ENCODE peak calls at places on chromosome 21, in five cellular contexts. N is stimulated activated CD4-positive, alpha-beta T cell treated with anti-CD3 and anti-CD28 coated beads, TNF-alpha, amount 100 ng/mL, for 4 hours; W is T-cell; D is epithelial cell of prostate; I is NCI-H1694 treated with DMSO at 0.1 percent for 48 hours. B is an unnamed sample.

GRCh38 chr21:19900149-19900548 is 1098.1 kb upstream of the NCAM2 start:
- DNase-seq in I (no peak), W (no peak), D (no peak), N (no peak), B (no peak)

GRCh38 chr21:23020969-23021368 is 2022.8 kb downstream of the NCAM2 start:
- DNase-seq in W (no peak), I (no peak), D (no peak), N (no peak), B (no peak)

GRCh38 chr21:44885615-44886014 is 12.1 kb upstream of the PTTG1IP start:
- DNase-seq in W (no peak), D (no peak), I (no peak), N (no peak), B (no peak)

GRCh38 chr21:27036736-27037301 is 69.9 kb upstream of the ADAMTS5 start:
- DNase-seq in I (peak), N (no peak), W (no peak), D (no peak), B (no peak)

GRCh38 chr21:46661211-46661625 is 25.7 kb downstream of the PRMT2 start:
- DNase-seq in I (no peak), D (no peak), N (no peak), W (peak), B (no peak)

GRCh38 chr21:43608225-43608624 is 51.1 kb downstream of the HSF2BP start:
- DNase-seq in W (no peak), I (no peak), D (peak), N (no peak), B (no peak)

GRCh38 chr21:17613242-17613676 is 558 bp upstream of the BTG3 start:
- DNase-seq in N (no peak), W (peak), D (no peak), I (no peak), B (no peak)

GRCh38 chr21:45972716-45973474 is 8.7 kb upstream of the COL6A1 start:
- DNase-seq in W (no peak), D (no peak), I (peak), N (no peak), B (no peak)

GRCh38 chr21:36707763-36708511 is 9.0 kb downstream of the SIM2 start:
- DNase-seq in N (no peak), W (no peak), D (no peak), I (no peak), B (no peak)

GRCh38 chr21:46124926-46125845 is 27.3 kb downstream of the COL6A2 start:
- DNase-seq in N (no peak), I (no peak), D (no peak), W (no peak), B (no peak)

GRCh38 chr21:26964379-26964778 is 2.5 kb downstream of the ADAMTS5 start:
- DNase-seq in W (no peak), I (no peak), D (no peak), N (no peak), B (no peak)

GRCh38 chr21:26943916-26944315 is 23.0 kb downstream of the ADAMTS5 start:
- DNase-seq in W (no peak), I (no peak), N (no peak), D (no peak), B (no peak)

GRCh38 chr21:45029968-45030636 is 44.3 kb upstream of the ADARB1 start:
- DNase-seq in N (no peak), I (no peak), W (no peak), D (no peak), B (no peak)

GRCh38 chr21:41759214-41759840 is 7.5 kb downstream of the RIPK4 start:
- DNase-seq in I (no peak), W (no peak), D (no peak), N (no peak), B (no peak)

GRCh38 chr21:42509239-42509638 is 4.4 kb upstream of the SLC37A1 start:
- DNase-seq in D (no peak), I (no peak), N (no peak), W (no peak), B (no peak)

GRCh38 chr21:35352066-35352770 is 303.1 kb upstream of the RUNX1 start:
- DNase-seq in N (no peak), I (no peak), D (peak), W (no peak), B (no peak)

GRCh38 chr21:27425172-27425571 is 458.3 kb upstream of the ADAMTS5 start:
- DNase-seq in D (no peak), W (no peak), N (no peak), I (no peak), B (no peak)

GRCh38 chr21:33969600-33969999 is 54.0 kb upstream of the ATP5PO start:
- DNase-seq in D (no peak), W (no peak), I (no peak), N (no peak), B (no peak)

GRCh38 chr21:42097274-42097673 is 26.2 kb downstream of the UMODL1 start:
- DNase-seq in D (no peak), I (no peak), N (no peak), W (no peak), B (no peak)

GRCh38 chr21:41932191-41932575 is 21.6 kb downstream of the C2CD2 start:
- DNase-seq in D (peak), W (no peak), I (no peak), N (no peak), B (no peak)

GRCh38 chr21:43739648-43740435 is 20.9 kb downstream of the PDXK start:
- DNase-seq in W (no peak), I (no peak), N (no peak), D (no peak), B (no peak)

GRCh38 chr21:28832013-28832714 is 160.5 kb downstream of the LTN1 start:
- DNase-seq in N (no peak), D (peak), W (no peak), I (no peak), B (no peak)

GRCh38 chr21:45427331-45428271 is 22.6 kb downstream of the COL18A1 start:
- DNase-seq in D (peak), W (no peak), N (no peak), I (no peak), B (no peak)

B was measured in activated naive CD8-positive, alpha-beta T cell treated with anti-CD3 and anti-CD28 coated beads, Interleukin-2, amount 50 U/mL, for 16 hours.